ENCODE peak calls at places on chromosomes 4 and X, in six cellular contexts. X, E, S, D, M and N are unnamed samples.

GRCh38 chr4:105895609-105896460 is 564 bp downstream of the NPNT start:
- DNase-seq in X (peak), M (peak), S (no peak), D (no peak), E (peak), N (peak)

GRCh38 chr4:26325191-26325590 is 4.4 kb downstream of the RBPJ start:
- DNase-seq in D (no peak), S (no peak), E (no peak), M (peak), X (peak), N (no peak)

GRCh38 chr4:20299515-20299914 is 47.8 kb downstream of the SLIT2 start:
- DNase-seq in D (no peak), E (peak), S (no peak), M (no peak), X (peak), N (no peak)

GRCh38 chr4:86358176-86358701 is 1.6 kb downstream of the MAPK10 start:
- DNase-seq in M (no peak), S (no peak), E (no peak), X (no peak), D (no peak), N (no peak)

GRCh38 chr4:152522754-152523153 is 13.1 kb downstream of the FBXW7 start:
- DNase-seq in M (no peak), X (no peak), E (no peak), D (no peak), S (no peak), N (no peak)

GRCh38 chr4:118557298-118557851 is 127.8 kb upstream of the METTL14 start:
- DNase-seq in S (no peak), D (no peak), M (no peak), X (peak), E (no peak), N (no peak)

GRCh38 chr4:187251896-187252295 is 528.2 kb upstream of the FAT1 start:
- DNase-seq in E (no peak), S (no peak), M (no peak), D (no peak), X (no peak), N (no peak)

GRCh38 chrX:1676866-1677265 is 62.0 kb downstream of the ASMT start:
- DNase-seq in X (no peak), M (no peak), E (no peak), D (no peak), S (no peak), N (no peak)